ENCODE peak calls at places on chromosome 13, in five cellular contexts. E is cardiac muscle cell; V is RCC 7860; H is left colon; A is CD4-positive, CD25-positive, alpha-beta regulatory T cell. S is an unnamed sample.

GRCh38 chr13:113742000-113742441 is 17.0 kb upstream of the TMEM255B start:
- DNase-seq in E (peak), V (no peak), H (peak), A (no peak), S (no peak)

GRCh38 chr13:21674271-21675009 is 3.6 kb downstream of the FGF9 start:
- DNase-seq in E (no peak), V (no peak), H (no peak), A (peak), S (no peak)

GRCh38 chr13:59043016-59043415 is 1120.7 kb downstream of the DIAPH3 start:
- DNase-seq in E (no peak), V (no peak), H (no peak), A (no peak), S (no peak)

GRCh38 chr13:65339236-65339635 is 1890.9 kb downstream of the PCDH9 start:
- DNase-seq in E (no peak), V (no peak), H (no peak), A (no peak), S (no peak)

GRCh38 chr13:42477588-42478190 is 96.3 kb upstream of the TNFSF11 start:
- DNase-seq in E (peak), V (no peak), H (no peak), A (no peak), S (no peak)

GRCh38 chr13:21675095-21676007 is 4.5 kb downstream of the FGF9 start:
- DNase-seq in E (no peak), V (no peak), H (peak), A (peak), S (no peak)

GRCh38 chr13:41639237-41639904 is 182.0 kb downstream of the RGCC start:
- DNase-seq in E (no peak), V (no peak), H (no peak), A (no peak), S (no peak)

GRCh38 chr13:114072421-114072820 is 60.0 kb downstream of the RASA3 start:
- DNase-seq in E (no peak), V (no peak), H (no peak), A (no peak), S (no peak)

GRCh38 chr13:79722885-79723445 is 242.0 kb downstream of the NDFIP2 start:
- DNase-seq in E (no peak), V (no peak), H (no peak), A (no peak), S (no peak)

GRCh38 chr13:60788156-60788829 is 391.3 kb downstream of the TDRD3 start:
- DNase-seq in E (peak), V (no peak), H (no peak), A (no peak), S (no peak)

GRCh38 chr13:102825921-102826706 is 19.7 kb upstream of the ERCC5 start:
- DNase-seq in E (peak), V (peak), H (no peak), A (no peak), S (no peak)

GRCh38 chr13:34208326-34208725 is 390.4 kb downstream of the RFC3 start:
- DNase-seq in E (peak), V (no peak), H (no peak), A (no peak), S (no peak)

S was measured in stimulated activated CD8-positive, alpha-beta memory T cell treated with anti-CD3 and anti-CD28 coated beads, Interleukin-2, amount 100 ng/mL, for 1 hour.